ENCODE peak calls at places on chromosomes 16 and 17, in ten cellular contexts. T is fibroblast of lung; P is uterus; J is A549; A is right lobe of liver; C is testis; L is effector memory CD4-positive, alpha-beta T cell; O is aorta; M is cardiac muscle cell; H is SK-N-SH. F is an unnamed sample. For H3K4me1, the result is how much of the 10 kb centered on the place peaks cover.

GRCh38 chr17:16027708-16028584 is 28.3 kb downstream of the TTC19 start:
- DNase-seq in M (no peak), L (no peak), O (no peak), P (peak), A (no peak), J (peak), C (no peak), T (peak), H (no peak), F (no peak)

GRCh38 chr16:17590711-17591654 is 120.2 kb upstream of the XYLT1 start:
- DNase-seq in M (no peak), A (no peak), O (no peak), L (peak), H (no peak), T (peak), P (no peak), J (no peak), C (no peak), F (no peak)

GRCh38 chr16:74449470-74449869 is 28.2 kb upstream of the CLEC18B start:
- DNase-seq in L (no peak), A (no peak), T (peak), C (no peak), M (no peak), J (peak), O (no peak), P (peak), H (no peak), F (no peak)

GRCh38 chr17:35895602-35896001 is 15.4 kb upstream of the CCL5 start:
- DNase-seq in C (no peak), T (peak), O (no peak), M (no peak), J (no peak), H (no peak), L (no peak), A (no peak), P (no peak), F (no peak)

GRCh38 chr16:11722468-11722808 is 20.2 kb downstream of the TXNDC11 start:
- DNase-seq in O (no peak), T (no peak), M (no peak), J (no peak), L (no peak), A (no peak), C (no peak), P (no peak), H (no peak), F (no peak)

GRCh38 chr17:78176548-78177025 is 8.2 kb downstream of the SYNGR2 start:
- DNase-seq in L (peak), O (peak), H (peak), C (peak), A (peak), P (peak), M (peak), J (peak), T (peak), F (peak)

GRCh38 chr16:17306745-17307144 is 164.0 kb downstream of the XYLT1 start:
- DNase-seq in M (no peak), C (no peak), J (no peak), P (no peak), H (no peak), O (no peak), L (no peak), A (no peak), T (no peak), F (no peak)

GRCh38 chr17:38967290-38967738 is at the start of gene FBXO47:
- DNase-seq in J (peak), C (peak), A (peak), T (peak), L (peak), P (peak), H (no peak), O (peak), M (peak), F (peak)

GRCh38 chr16:72189865-72190371 is 18.0 kb upstream of the PMFBP1 start:
- DNase-seq in O (peak), P (no peak), L (no peak), J (no peak), H (no peak), T (peak), A (no peak), C (peak), M (no peak), F (no peak)

GRCh38 chr16:56332464-56333079 is 92.8 kb downstream of the AMFR start:
- DNase-seq in J (peak), C (peak), P (peak), L (no peak), O (no peak), A (peak), M (peak), T (peak), H (peak), F (peak)

GRCh38 chr17:8125947-8126305 is 2.0 kb upstream of the HES7 start:
- DNase-seq in M (peak), A (no peak), T (no peak), H (peak), O (no peak), P (peak), L (no peak), J (no peak), C (no peak), F (no peak)

GRCh38 chr17:42562845-42563509 is 1.0 kb downstream of the COASY start:
- DNase-seq in O (peak), L (no peak), M (no peak), J (no peak), T (no peak), C (no peak), H (no peak), P (no peak), A (peak), F (no peak)

GRCh38 chr17:27919120-27919519 is 26.0 kb upstream of the LYRM9 start:
- DNase-seq in H (no peak), O (no peak), T (peak), P (no peak), L (no peak), J (no peak), M (no peak), A (peak), C (peak), F (no peak)

GRCh38 chr16:69241911-69242310 is 54.9 kb downstream of the SNTB2 start:
- DNase-seq in T (peak), L (no peak), P (no peak), M (no peak), A (no peak), C (no peak), H (no peak), O (no peak), J (no peak), F (no peak)

GRCh38 chr16:19874816-19875546 is 9.7 kb downstream of the GPRC5B start:
- DNase-seq in C (no peak), A (no peak), H (no peak), M (no peak), T (no peak), P (no peak), J (no peak), L (no peak), O (no peak), F (no peak)

GRCh38 chr17:77025781-77026180 is 115.0 kb upstream of the SEC14L1 start:
- DNase-seq in M (no peak), P (no peak), O (no peak), T (no peak), J (no peak), L (no peak), H (no peak), C (no peak), A (no peak), F (no peak)

GRCh38 chr16:10569629-10570028 is 10.8 kb downstream of the EMP2 start:
- DNase-seq in L (no peak), O (no peak), T (peak), J (no peak), P (no peak), H (no peak), C (no peak), A (no peak), M (no peak), F (no peak)

GRCh38 chr16:10566613-10567012 is 13.8 kb downstream of the EMP2 start:
- DNase-seq in C (no peak), O (no peak), M (no peak), P (no peak), J (no peak), A (no peak), H (no peak), L (no peak), T (no peak), F (no peak)

GRCh38 chr16:10575506-10576130 is 4.8 kb downstream of the EMP2 start:
- DNase-seq in H (no peak), T (peak), M (no peak), A (no peak), P (no peak), O (no peak), L (no peak), C (no peak), J (no peak), F (no peak)

GRCh38 chr16:10572611-10573010 is 7.8 kb downstream of the EMP2 start:
- DNase-seq in J (no peak), L (no peak), C (no peak), P (no peak), T (no peak), H (no peak), M (no peak), O (no peak), A (no peak), F (no peak)

DNA sequence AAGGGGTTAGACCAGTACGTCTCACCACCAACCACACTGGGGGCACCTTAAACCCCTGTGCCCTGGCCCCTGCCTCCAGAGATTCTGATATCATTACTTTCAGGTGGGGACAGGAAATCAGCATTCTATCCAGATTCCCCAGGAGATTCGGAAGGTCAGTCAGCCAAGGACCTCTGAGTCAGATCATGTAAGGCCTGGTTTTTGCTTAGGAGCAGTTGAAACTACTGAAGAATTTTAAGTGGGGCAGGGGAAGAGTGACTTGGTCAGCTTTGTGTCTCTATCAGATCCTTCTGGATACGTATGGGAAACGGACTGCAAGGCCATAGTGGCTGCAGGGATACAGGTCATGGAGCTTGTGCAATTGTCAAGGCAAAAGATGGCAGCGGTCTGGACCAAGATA is 9.0 kb downstream of the EMP2 start:
- DNase-seq in L (no peak), A (no peak), P (no peak), O (no peak), M (peak), T (no peak), J (no peak), H (no peak), C (no peak), F (no peak)
- H3K27ac ChIP-seq in L (no peak), A (no peak), P (no peak), O (peak), M (peak), T (no peak), J (no peak), H (no peak), C (no peak), F (peak)

DNA sequence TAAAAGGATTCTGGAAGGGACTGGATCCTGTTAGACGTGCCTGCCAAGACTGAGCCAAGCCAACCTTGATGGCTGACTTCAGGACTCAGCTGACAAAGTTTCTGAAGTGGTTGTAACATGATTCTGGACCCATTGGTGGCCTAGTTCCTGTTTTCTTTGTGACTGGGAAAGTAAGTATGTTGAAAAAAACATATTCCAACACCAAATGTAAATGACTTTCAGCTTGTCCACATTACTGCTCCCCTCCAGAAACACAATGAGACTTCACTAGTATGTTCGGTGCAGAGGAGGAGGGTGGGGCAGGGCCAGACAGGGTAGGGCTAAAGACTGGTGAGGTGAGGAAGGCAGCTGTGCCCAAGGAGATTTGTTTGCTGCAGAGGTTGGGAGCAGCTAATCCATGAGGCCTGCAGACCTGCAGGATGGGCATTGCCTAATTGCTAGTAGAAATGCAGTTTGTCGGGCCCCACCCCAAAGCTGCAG is 26.4 kb downstream of the NMT1 start:
- DNase-seq in J (no peak), L (no peak), C (no peak), O (no peak), A (no peak), M (no peak), P (no peak), T (peak), H (no peak), F (no peak)
- H3K4me1 ChIP-seq in J (under half), L (under half), C (under half), O (under half), A (under half), M (under half), P (under half), T (under half), H (under half), F (under half)

GRCh38 chr16:89720520-89720858 is 209 bp downstream of the VPS9D1 start:
- DNase-seq in T (peak), C (peak), H (peak), A (peak), L (no peak), O (no peak), M (peak), P (no peak), J (no peak), F (peak)
- H3K4me3 ChIP-seq in T (peak), C (peak), H (peak), A (peak), L (peak), O (peak), M (peak), P (peak), J (peak), F (peak)

GRCh38 chr17:48439875-48440505 is 10.0 kb upstream of the SKAP1 start:
- DNase-seq in O (no peak), T (no peak), H (no peak), P (no peak), C (no peak), M (peak), L (peak), A (no peak), J (no peak), F (no peak)
- H3K27ac ChIP-seq in O (no peak), T (no peak), H (no peak), P (no peak), C (no peak), M (peak), L (peak), A (no peak), J (no peak), F (no peak)

GRCh38 chr16:20904507-20905079 is 4.0 kb downstream of the LYRM1 start:
- DNase-seq in H (no peak), A (no peak), O (no peak), M (no peak), T (peak), L (peak), P (no peak), C (no peak), J (no peak), F (no peak)

GRCh38 chr16:20903116-20903888 is 2.7 kb downstream of the LYRM1 start:
- DNase-seq in L (no peak), P (no peak), T (no peak), O (no peak), A (no peak), H (no peak), M (no peak), C (no peak), J (no peak), F (no peak)

GRCh38 chr16:20902426-20902825 is 1.9 kb downstream of the LYRM1 start:
- DNase-seq in P (no peak), A (no peak), M (no peak), T (no peak), J (no peak), L (no peak), O (no peak), C (no peak), H (no peak), F (no peak)

GRCh38 chr16:20905576-20905975 is 5.0 kb downstream of the LYRM1 start:
- DNase-seq in H (no peak), L (no peak), P (no peak), J (no peak), T (no peak), O (no peak), M (no peak), A (no peak), C (no peak), F (no peak)

DNA sequence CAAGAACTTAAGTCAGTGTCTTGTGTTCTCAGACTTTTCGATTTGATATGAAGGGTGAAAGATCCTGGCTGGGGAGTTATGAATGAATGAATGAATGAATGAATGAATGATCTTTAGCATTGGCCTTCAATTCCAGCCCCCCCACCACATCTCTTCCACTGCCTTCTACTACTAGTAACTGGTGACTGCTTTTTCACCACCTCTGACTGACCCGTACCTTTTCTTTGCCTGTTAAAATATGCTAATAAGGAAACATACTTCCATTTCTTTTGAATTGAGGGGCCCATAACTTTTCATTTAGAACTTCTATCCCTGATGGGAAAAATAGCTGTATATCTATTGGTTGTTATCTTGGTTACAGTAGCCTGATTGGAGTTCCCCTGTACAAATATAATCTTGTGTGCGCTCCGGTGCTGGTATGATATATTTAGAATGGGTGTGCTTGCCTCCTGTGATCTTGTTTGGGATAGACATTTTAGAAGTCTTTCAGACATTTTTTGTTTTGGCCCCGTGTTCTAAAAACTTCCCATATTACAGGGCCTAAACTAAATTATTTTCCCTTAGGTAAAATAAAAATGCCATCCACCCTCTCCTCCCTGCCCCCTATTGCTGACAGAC is 3.4 kb downstream of the LYRM1 start:
- DNase-seq in O (no peak), M (no peak), J (no peak), T (no peak), P (no peak), H (no peak), L (no peak), A (no peak), C (no peak), F (no peak)
- H3K4me1 ChIP-seq in O (under half), M (under half), J (half or more), T (under half), P (under half), H (under half), L (under half), A (under half), C (under half), F (half or more)

GRCh38 chr17:82338858-82339633 is 5.5 kb upstream of the SECTM1 start:
- DNase-seq in T (peak), J (peak), A (no peak), L (no peak), M (no peak), C (peak), H (no peak), P (peak), O (peak), F (no peak)
- H3K4me3 ChIP-seq in T (peak), J (peak), A (no peak), L (no peak), M (no peak), C (no peak), H (peak), P (peak), O (peak), F (peak)

GRCh38 chr16:85902366-85903155 is 3.6 kb downstream of the IRF8 start:
- DNase-seq in J (no peak), A (no peak), O (peak), L (peak), C (no peak), M (peak), T (no peak), P (no peak), H (no peak), F (no peak)
- H3K27ac ChIP-seq in J (no peak), A (peak), O (no peak), L (no peak), C (no peak), M (peak), T (no peak), P (no peak), H (no peak), F (no peak)

DNA sequence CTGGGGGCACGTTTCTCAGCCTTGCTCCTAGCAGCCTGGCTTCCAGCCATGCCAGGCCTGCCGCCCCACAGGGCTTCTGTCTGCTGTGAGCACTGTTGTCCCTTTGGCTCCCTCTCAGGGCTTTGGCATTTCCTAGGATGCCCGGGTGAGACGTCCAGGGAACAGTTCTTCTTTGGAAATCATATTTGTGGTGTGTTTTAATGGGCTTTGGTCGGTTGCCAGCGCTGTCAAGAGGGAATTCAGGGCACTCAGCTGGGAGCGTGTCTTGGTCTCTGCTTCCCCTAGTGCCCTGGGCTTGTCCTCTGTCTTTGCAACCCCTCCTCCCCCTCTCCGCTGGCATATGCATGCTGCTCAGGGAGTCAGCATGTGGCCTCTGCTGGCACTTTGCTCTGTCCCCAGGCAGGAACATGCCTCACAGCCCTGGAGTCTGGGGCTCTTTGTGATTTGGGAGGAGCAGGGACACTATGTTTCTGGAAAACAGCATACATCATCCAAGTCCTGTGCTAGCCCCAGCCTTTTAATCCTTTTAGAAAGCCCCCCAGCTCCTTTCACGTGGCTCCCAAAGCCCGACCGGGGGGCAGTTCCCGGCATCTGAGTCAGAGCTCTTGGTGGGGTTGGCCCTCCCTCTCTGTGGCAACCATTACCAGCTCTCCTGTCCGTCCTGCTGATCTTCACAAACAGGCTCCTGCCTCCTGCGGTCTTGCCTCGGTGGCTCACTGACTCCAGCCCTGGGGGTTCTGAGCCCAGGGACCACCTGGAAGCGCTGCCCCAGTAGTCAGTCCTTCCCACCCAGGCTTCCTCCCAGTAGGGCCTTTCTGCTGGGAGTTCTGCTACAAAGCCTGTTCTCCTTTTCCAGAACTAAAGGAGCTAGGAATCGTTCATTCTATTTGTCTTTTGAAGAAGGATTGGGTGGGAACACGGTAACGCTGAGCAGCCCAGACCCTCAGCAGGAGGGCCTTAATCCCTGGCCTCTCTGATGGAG is 26.7 kb downstream of the SAP30BP start:
- DNase-seq in H (peak), C (peak), M (peak), A (no peak), P (peak), J (peak), O (peak), T (peak), L (no peak), F (peak)
- H3K4me1 ChIP-seq in H (under half), C (under half), M (under half), A (under half), P (under half), J (half or more), O (under half), T (under half), L (under half), F (half or more)